ENCODE peak calls at places on chromosomes 2 and 18, in seven cellular contexts. One of them, this sample, is unnamed.

GRCh38 chr2:42193722-42194187 is 24.6 kb downstream of the EML4 start:
- DNase-seq in H9: no peak
- DNase-seq in neuronal stem cell: no peak
- DNase-seq in IMR-90: peak; percentile 46
- DNase-seq in mesendoderm: no peak
- DNase-seq in mesenchymal stem cell: peak; percentile 33
- DNase-seq in trophoblast cell: no peak
- DNase-seq in this sample: no peak

GRCh38 chr2:237149425-237149824 is 63.7 kb downstream of the COPS8 start:
- DNase-seq in H9: no peak
- DNase-seq in neuronal stem cell: no peak
- DNase-seq in IMR-90: peak; percentile 44
- DNase-seq in mesendoderm: no peak
- DNase-seq in mesenchymal stem cell: peak; percentile 48
- DNase-seq in trophoblast cell: no peak
- DNase-seq in this sample: no peak

GRCh38 chr2:185787530-185788145 is 49.0 kb downstream of the FSIP2 start:
- DNase-seq in H9: no peak
- DNase-seq in neuronal stem cell: no peak
- DNase-seq in IMR-90: no peak
- DNase-seq in mesendoderm: no peak
- DNase-seq in mesenchymal stem cell: peak; percentile 27
- DNase-seq in trophoblast cell: no peak
- DNase-seq in this sample: no peak

GRCh38 chr18:32373995-32374394 is 96.7 kb downstream of the GAREM1 start:
- DNase-seq in H9: no peak
- DNase-seq in neuronal stem cell: no peak
- DNase-seq in IMR-90: peak; percentile 52
- DNase-seq in mesendoderm: no peak
- DNase-seq in mesenchymal stem cell: peak; percentile 76
- DNase-seq in trophoblast cell: peak; percentile 91
- DNase-seq in this sample: no peak

GRCh38 chr2:112275887-112276773 is 733 bp downstream of the ZC3H6 start:
- DNase-seq in H9: peak; percentile 82
- DNase-seq in neuronal stem cell: peak; percentile 79
- DNase-seq in IMR-90: peak; percentile 87
- DNase-seq in mesendoderm: peak; percentile 94
- DNase-seq in mesenchymal stem cell: peak; percentile 90
- DNase-seq in trophoblast cell: peak; percentile 80
- DNase-seq in this sample: peak; percentile 85

GRCh38 chr2:175824243-175824642 is 177.8 kb downstream of the LNPK start:
- DNase-seq in H9: no peak
- DNase-seq in neuronal stem cell: no peak
- DNase-seq in IMR-90: no peak
- DNase-seq in mesendoderm: no peak
- DNase-seq in mesenchymal stem cell: no peak
- DNase-seq in trophoblast cell: peak; percentile 60
- DNase-seq in this sample: no peak

GRCh38 chr2:71605173-71605641 is 151.8 kb downstream of the DYSF start:
- DNase-seq in H9: peak; percentile 18
- DNase-seq in neuronal stem cell: no peak
- DNase-seq in IMR-90: no peak
- DNase-seq in mesendoderm: no peak
- DNase-seq in mesenchymal stem cell: no peak
- DNase-seq in trophoblast cell: no peak
- DNase-seq in this sample: no peak

GRCh38 chr18:45363258-45363657 is 252.0 kb upstream of the SLC14A2 start:
- DNase-seq in H9: no peak
- DNase-seq in neuronal stem cell: no peak
- DNase-seq in IMR-90: no peak
- DNase-seq in mesendoderm: no peak
- DNase-seq in mesenchymal stem cell: no peak
- DNase-seq in trophoblast cell: no peak
- DNase-seq in this sample: no peak

GRCh38 chr18:23300211-23300887 is 152.7 kb upstream of the RIOK3 start:
- DNase-seq in H9: no peak
- DNase-seq in neuronal stem cell: no peak
- DNase-seq in IMR-90: peak; percentile 41
- DNase-seq in mesendoderm: no peak
- DNase-seq in mesenchymal stem cell: peak; percentile 53
- DNase-seq in trophoblast cell: peak; percentile 56
- DNase-seq in this sample: no peak

DNA sequence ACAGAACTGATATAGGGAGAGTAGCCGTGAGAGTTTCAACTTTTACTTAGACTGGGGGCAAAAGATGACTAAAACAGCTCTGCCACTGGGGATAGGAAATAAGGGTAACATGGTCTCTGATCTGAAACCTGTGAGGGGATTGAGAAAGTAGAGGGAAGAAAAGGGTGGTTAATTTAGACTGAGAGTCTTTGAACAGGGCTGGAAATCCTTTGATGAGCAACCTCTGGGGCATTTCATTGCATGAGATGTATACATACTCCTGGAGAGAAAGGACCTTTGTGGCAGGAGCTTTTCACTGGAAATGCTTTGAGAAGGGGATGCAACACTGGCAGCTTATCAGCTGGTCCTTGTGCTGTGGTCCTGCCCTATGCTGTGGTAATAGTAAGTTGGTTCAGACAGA is 9.4 kb downstream of the GALNT1 start:
- DNase-seq in H9: no peak
- DNase-seq in neuronal stem cell: no peak
- DNase-seq in IMR-90: peak; percentile 60
- DNase-seq in mesendoderm: no peak
- DNase-seq in mesenchymal stem cell: peak; percentile 45
- DNase-seq in trophoblast cell: no peak
- DNase-seq in this sample: no peak
- H3K4me2 ChIP-seq in H9: no peak overlapping the region
- H3K4me2 ChIP-seq in neuronal stem cell: no peak overlapping the region
- H3K4me2 ChIP-seq in IMR-90: no peak overlapping the region
- H3K4me2 ChIP-seq in mesendoderm: no peak overlapping the region
- H3K4me2 ChIP-seq in mesenchymal stem cell: no peak overlapping the region
- H3K4me2 ChIP-seq in trophoblast cell: no peak overlapping the region
- H3K4me2 ChIP-seq in this sample: no peak overlapping the region

GRCh38 chr2:30450025-30450424 is 3.0 kb downstream of the LCLAT1 start:
- DNase-seq in H9: no peak
- DNase-seq in neuronal stem cell: no peak
- DNase-seq in IMR-90: no peak
- DNase-seq in mesendoderm: no peak
- DNase-seq in mesenchymal stem cell: no peak
- DNase-seq in trophoblast cell: no peak
- DNase-seq in this sample: no peak
- H3K4ac ChIP-seq in H9: no peak overlapping the region
- H3K4ac ChIP-seq in neuronal stem cell: no peak overlapping the region
- H3K4ac ChIP-seq in IMR-90: peak overlapping the region; percentile 46
- H3K4ac ChIP-seq in mesendoderm: no peak overlapping the region
- H3K4ac ChIP-seq in mesenchymal stem cell: no peak overlapping the region
- H3K4ac ChIP-seq in trophoblast cell: peak overlapping the region; percentile 53
- H3K4ac ChIP-seq in this sample: no peak overlapping the region

GRCh38 chr2:109330056-109330455 is 201.1 kb downstream of the SH3RF3 start:
- DNase-seq in H9: no peak
- DNase-seq in neuronal stem cell: no peak
- DNase-seq in IMR-90: peak; percentile 55
- DNase-seq in mesendoderm: no peak
- DNase-seq in mesenchymal stem cell: peak; percentile 52
- DNase-seq in trophoblast cell: no peak
- DNase-seq in this sample: no peak
- H3K4me2 ChIP-seq in H9: no peak overlapping the region
- H3K4me2 ChIP-seq in neuronal stem cell: no peak overlapping the region
- H3K4me2 ChIP-seq in IMR-90: no peak overlapping the region
- H3K4me2 ChIP-seq in mesendoderm: no peak overlapping the region
- H3K4me2 ChIP-seq in mesenchymal stem cell: no peak overlapping the region
- H3K4me2 ChIP-seq in trophoblast cell: no peak overlapping the region
- H3K4me2 ChIP-seq in this sample: no peak overlapping the region

GRCh38 chr2:100068395-100068794 is 74.0 kb downstream of the AFF3 start:
- DNase-seq in H9: no peak
- DNase-seq in neuronal stem cell: no peak
- DNase-seq in IMR-90: no peak
- DNase-seq in mesendoderm: no peak
- DNase-seq in mesenchymal stem cell: peak; percentile 37
- DNase-seq in trophoblast cell: no peak
- DNase-seq in this sample: no peak
- H3K4ac ChIP-seq in H9: no peak overlapping the region
- H3K4ac ChIP-seq in neuronal stem cell: no peak overlapping the region
- H3K4ac ChIP-seq in IMR-90: no peak overlapping the region
- H3K4ac ChIP-seq in mesendoderm: no peak overlapping the region
- H3K4ac ChIP-seq in mesenchymal stem cell: no peak overlapping the region
- H3K4ac ChIP-seq in trophoblast cell: no peak overlapping the region
- H3K4ac ChIP-seq in this sample: no peak overlapping the region

GRCh38 chr2:206477296-206477695 is 34.0 kb downstream of the ADAM23 start:
- DNase-seq in H9: no peak
- DNase-seq in neuronal stem cell: no peak
- DNase-seq in IMR-90: peak; percentile 58
- DNase-seq in mesendoderm: no peak
- DNase-seq in mesenchymal stem cell: peak; percentile 51
- DNase-seq in trophoblast cell: no peak
- DNase-seq in this sample: no peak
- H3K4me2 ChIP-seq in H9: no peak overlapping the region
- H3K4me2 ChIP-seq in neuronal stem cell: no peak overlapping the region
- H3K4me2 ChIP-seq in IMR-90: no peak overlapping the region
- H3K4me2 ChIP-seq in mesendoderm: no peak overlapping the region
- H3K4me2 ChIP-seq in mesenchymal stem cell: no peak overlapping the region
- H3K4me2 ChIP-seq in trophoblast cell: no peak overlapping the region
- H3K4me2 ChIP-seq in this sample: no peak overlapping the region

DNA sequence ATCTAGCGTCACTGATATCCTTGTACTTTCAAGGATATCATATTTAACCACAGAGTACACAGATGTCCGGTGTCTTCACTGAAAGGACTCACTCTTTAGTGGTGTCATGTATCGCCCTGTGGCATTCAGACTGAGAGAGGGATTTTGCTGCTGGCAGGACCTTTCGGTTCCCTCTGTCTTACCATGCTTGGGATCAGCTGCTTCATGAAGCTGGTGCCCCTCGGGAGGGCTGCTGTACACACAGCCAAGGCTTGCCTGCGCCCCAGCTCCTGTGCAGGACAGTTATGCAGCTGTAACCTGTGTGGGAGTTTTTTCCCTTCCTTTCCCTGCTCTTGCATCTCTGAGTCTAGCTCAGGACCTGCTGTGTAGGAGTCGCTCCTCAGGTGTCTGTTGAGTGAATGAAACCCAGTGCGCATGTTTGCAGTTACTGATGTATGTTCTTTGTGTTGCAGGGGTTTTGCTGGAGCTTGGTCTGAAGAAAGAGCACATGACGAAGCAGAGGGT is 64.4 kb downstream of the GREB1 start:
- DNase-seq in H9: no peak
- DNase-seq in neuronal stem cell: no peak
- DNase-seq in IMR-90: no peak
- DNase-seq in mesendoderm: no peak
- DNase-seq in mesenchymal stem cell: no peak
- DNase-seq in trophoblast cell: no peak
- DNase-seq in this sample: no peak
- H3K4ac ChIP-seq in H9: no peak overlapping the region
- H3K4ac ChIP-seq in neuronal stem cell: no peak overlapping the region
- H3K4ac ChIP-seq in IMR-90: no peak overlapping the region
- H3K4ac ChIP-seq in mesendoderm: no peak overlapping the region
- H3K4ac ChIP-seq in mesenchymal stem cell: no peak overlapping the region
- H3K4ac ChIP-seq in trophoblast cell: no peak overlapping the region
- H3K4ac ChIP-seq in this sample: no peak overlapping the region

GRCh38 chr2:22812065-22812680 is 572.8 kb upstream of the KLHL29 start:
- DNase-seq in H9: no peak
- DNase-seq in neuronal stem cell: no peak
- DNase-seq in IMR-90: no peak
- DNase-seq in mesendoderm: no peak
- DNase-seq in mesenchymal stem cell: no peak
- DNase-seq in trophoblast cell: no peak
- DNase-seq in this sample: no peak
- H3K4me2 ChIP-seq in H9: no peak overlapping the region
- H3K4me2 ChIP-seq in neuronal stem cell: no peak overlapping the region
- H3K4me2 ChIP-seq in IMR-90: no peak overlapping the region
- H3K4me2 ChIP-seq in mesendoderm: no peak overlapping the region
- H3K4me2 ChIP-seq in mesenchymal stem cell: no peak overlapping the region
- H3K4me2 ChIP-seq in trophoblast cell: no peak overlapping the region
- H3K4me2 ChIP-seq in this sample: no peak overlapping the region

This sample was measured in H1.